ENCODE peak calls at places on chromosomes 1 and 21, in eight cellular contexts. T is CD4-positive, alpha-beta memory T cell; J is PC-9; P is colonic mucosa; D is suprapubic skin; Q is cardiac muscle cell; H is heart right ventricle; S is fibroblast of lung. R is an unnamed sample. For H3K4me1, the result is how much of the 10 kb centered on the place peaks cover.

GRCh38 chr1:61163794-61164193 is 81.4 kb downstream of the NFIA start:
- DNase-seq in T (no peak), J (no peak), P (no peak), D (no peak), Q (no peak), H (no peak), S (no peak), R (no peak)

GRCh38 chr1:92881391-92881790 is 49.6 kb downstream of the RPL5 start:
- DNase-seq in T (no peak), J (no peak), P (no peak), D (no peak), Q (peak), H (no peak), S (peak), R (no peak)

GRCh38 chr1:225418598-225418997 is 9.2 kb downstream of the LBR start:
- DNase-seq in T (no peak), J (no peak), P (peak), D (no peak), Q (no peak), H (no peak), S (no peak), R (no peak)

GRCh38 chr21:45546636-45547203 is 4.5 kb upstream of the SLC19A1 start:
- DNase-seq in T (no peak), J (no peak), P (peak), D (peak), Q (no peak), H (no peak), S (no peak), R (no peak)

GRCh38 chr1:3539707-3540425 is 71.4 kb downstream of the MEGF6 start:
- DNase-seq in T (no peak), J (peak), P (no peak), D (no peak), Q (peak), H (no peak), S (no peak), R (no peak)

GRCh38 chr1:45802343-45803298 is 791 bp upstream of the MAST2 start:
- DNase-seq in T (no peak), J (peak), P (peak), D (peak), Q (peak), H (peak), S (peak), R (peak)

GRCh38 chr21:46327711-46328110 is 3.8 kb downstream of the PCNT start:
- DNase-seq in T (no peak), J (no peak), P (no peak), D (no peak), Q (no peak), H (no peak), S (no peak), R (no peak)

GRCh38 chr1:59150537-59151386 is 146.1 kb upstream of the FGGY start:
- DNase-seq in T (no peak), J (peak), P (peak), D (peak), Q (peak), H (peak), S (peak), R (peak)

GRCh38 chr1:110511436-110511835 is 7.5 kb downstream of the KCNA10 start:
- DNase-seq in T (no peak), J (no peak), P (no peak), D (no peak), Q (no peak), H (no peak), S (no peak), R (no peak)

GRCh38 chr1:8197493-8198282 is 120.2 kb upstream of the SLC45A1 start:
- DNase-seq in T (no peak), J (peak), P (peak), D (no peak), Q (peak), H (peak), S (peak), R (peak)

GRCh38 chr1:181623850-181624249 is 140.5 kb downstream of the CACNA1E start:
- DNase-seq in T (no peak), J (no peak), P (no peak), D (no peak), Q (no peak), H (no peak), S (no peak), R (no peak)

GRCh38 chr1:6419397-6419802 is 319 bp downstream of the HES2 start:
- DNase-seq in T (no peak), J (no peak), P (no peak), D (no peak), Q (no peak), H (no peak), S (no peak), R (no peak)

GRCh38 chr1:236064674-236065508 is at the start of gene NID1:
- DNase-seq in T (peak), J (no peak), P (peak), D (peak), Q (peak), H (peak), S (peak), R (peak)

GRCh38 chr1:60132985-60133673 is 59.6 kb upstream of the C1orf87 start:
- DNase-seq in T (no peak), J (no peak), P (peak), D (no peak), Q (peak), H (no peak), S (peak), R (peak)

GRCh38 chr1:228101994-228102790 is 933 bp downstream of the C1orf35 start:
- DNase-seq in T (peak), J (peak), P (peak), D (no peak), Q (peak), H (no peak), S (no peak), R (no peak)

GRCh38 chr1:180863158-180863775 is 49.4 kb upstream of the KIAA1614 start:
- DNase-seq in T (peak), J (peak), P (peak), D (no peak), Q (peak), H (peak), S (peak), R (no peak)

GRCh38 chr21:43193651-43194302 is 25.0 kb downstream of the CRYAA start:
- DNase-seq in T (no peak), J (peak), P (peak), D (peak), Q (peak), H (peak), S (peak), R (peak)

GRCh38 chr1:218845589-218845988 is 328.1 kb upstream of the LYPLAL1 start:
- DNase-seq in T (no peak), J (no peak), P (no peak), D (no peak), Q (no peak), H (no peak), S (no peak), R (no peak)

GRCh38 chr1:19654886-19655717 is 9.6 kb upstream of the HTR6 start:
- DNase-seq in T (no peak), J (no peak), P (no peak), D (no peak), Q (no peak), H (no peak), S (no peak), R (no peak)

GRCh38 chr1:26367441-26367840 is 5.1 kb downstream of the ZNF683 start:
- DNase-seq in T (no peak), J (no peak), P (no peak), D (no peak), Q (no peak), H (no peak), S (no peak), R (no peak)
- H3K4me1 ChIP-seq in T (half or more), J (under half), P (under half), D (under half), Q (under half), H (under half), S (under half), R (under half)

DNA sequence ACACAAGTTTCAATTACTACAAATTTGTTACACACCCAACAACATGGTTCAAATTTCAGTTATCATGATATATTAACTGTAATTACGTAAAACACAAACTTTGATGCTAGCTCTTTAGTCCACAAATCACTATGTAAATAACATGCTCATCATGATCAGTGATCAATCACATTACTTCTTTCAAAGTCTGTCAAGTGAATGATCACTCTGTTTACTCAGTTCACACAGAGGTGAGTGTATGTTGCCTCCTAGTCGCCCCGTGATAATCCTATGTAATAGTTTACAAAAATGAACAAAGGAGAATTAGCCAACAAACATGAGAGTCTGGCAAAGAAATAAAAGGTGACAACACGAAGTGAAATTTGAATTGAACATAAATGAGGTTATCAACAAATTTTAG is 14.3 kb downstream of the EDEM3 start:
- DNase-seq in T (no peak), J (no peak), P (no peak), D (no peak), Q (no peak), H (no peak), S (no peak), R (no peak)
- H3K4me3 ChIP-seq in T (no peak), J (no peak), P (no peak), D (no peak), Q (no peak), H (no peak), S (no peak), R (no peak)

GRCh38 chr1:107820797-107821196 is 144.2 kb downstream of the VAV3 start:
- DNase-seq in T (no peak), J (no peak), P (no peak), D (no peak), Q (no peak), H (no peak), S (no peak), R (no peak)

GRCh38 chr1:107821340-107821739 is 143.6 kb downstream of the VAV3 start:
- DNase-seq in T (no peak), J (no peak), P (no peak), D (no peak), Q (no peak), H (no peak), S (no peak), R (no peak)

DNA sequence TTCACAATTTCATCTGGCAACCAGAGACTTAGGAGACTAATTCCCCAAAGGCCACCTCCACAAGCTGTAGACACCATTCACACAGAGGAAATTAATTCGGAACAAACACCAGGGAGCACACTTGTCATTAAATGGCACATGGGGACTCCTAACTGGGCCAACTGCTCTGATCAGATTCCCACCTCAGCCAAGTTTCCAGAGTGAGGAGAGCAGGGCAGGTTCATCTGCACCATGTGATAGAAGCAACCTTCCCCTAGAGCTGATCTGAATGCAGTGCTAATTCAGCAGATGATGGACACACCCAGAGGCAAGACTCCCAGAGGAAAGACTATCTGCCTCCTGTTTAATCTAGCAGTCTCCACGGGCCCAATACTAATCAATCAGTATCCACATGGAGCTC is 147.1 kb downstream of the VAV3 start:
- DNase-seq in T (no peak), J (no peak), P (no peak), D (no peak), Q (no peak), H (peak), S (no peak), R (no peak)
- H3K4me1 ChIP-seq in T (under half), J (under half), P (under half), D (under half), Q (under half), H (under half), S (under half), R (under half)

GRCh38 chr1:172269644-172270043 is 150.8 kb upstream of the C1orf105 start:
- DNase-seq in T (no peak), J (no peak), P (no peak), D (no peak), Q (peak), H (no peak), S (peak), R (no peak)

GRCh38 chr1:172269084-172269483 is 151.4 kb upstream of the C1orf105 start:
- DNase-seq in T (no peak), J (no peak), P (no peak), D (no peak), Q (no peak), H (no peak), S (no peak), R (no peak)

GRCh38 chr1:172268237-172268636 is 152.2 kb upstream of the C1orf105 start:
- DNase-seq in T (no peak), J (no peak), P (no peak), D (no peak), Q (no peak), H (no peak), S (no peak), R (no peak)

GRCh38 chr1:172272087-172272486 is 148.4 kb upstream of the C1orf105 start:
- DNase-seq in T (no peak), J (no peak), P (no peak), D (no peak), Q (no peak), H (no peak), S (no peak), R (no peak)

GRCh38 chr1:172270605-172271004 is 149.9 kb upstream of the C1orf105 start:
- DNase-seq in T (no peak), J (no peak), P (no peak), D (no peak), Q (no peak), H (no peak), S (peak), R (peak)
- H3K4me3 ChIP-seq in T (no peak), J (no peak), P (no peak), D (no peak), Q (no peak), H (no peak), S (no peak), R (no peak)

DNA sequence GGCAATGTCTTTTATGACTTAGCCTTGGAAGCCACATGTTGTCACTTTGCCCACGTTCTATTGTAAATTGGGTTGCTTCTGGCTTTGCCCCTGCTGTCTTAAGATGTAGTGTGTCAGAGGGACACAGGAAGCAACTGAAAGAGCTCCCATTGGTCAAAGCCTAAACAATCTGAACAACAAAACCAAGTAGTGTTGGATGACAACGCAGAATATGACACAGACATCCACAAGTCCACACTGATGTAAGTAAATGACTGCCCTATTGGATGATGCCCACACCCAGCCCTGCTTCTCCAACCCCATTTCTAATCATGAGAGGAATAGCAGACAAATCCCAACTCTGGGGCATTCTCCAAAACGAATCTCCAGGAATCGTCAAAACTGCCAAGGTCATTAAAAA is 50.7 kb downstream of the ELF3 start:
- DNase-seq in T (no peak), J (no peak), P (no peak), D (no peak), Q (no peak), H (no peak), S (no peak), R (peak)
- H3K4me1 ChIP-seq in T (under half), J (half or more), P (under half), D (under half), Q (under half), H (under half), S (under half), R (half or more)

DNA sequence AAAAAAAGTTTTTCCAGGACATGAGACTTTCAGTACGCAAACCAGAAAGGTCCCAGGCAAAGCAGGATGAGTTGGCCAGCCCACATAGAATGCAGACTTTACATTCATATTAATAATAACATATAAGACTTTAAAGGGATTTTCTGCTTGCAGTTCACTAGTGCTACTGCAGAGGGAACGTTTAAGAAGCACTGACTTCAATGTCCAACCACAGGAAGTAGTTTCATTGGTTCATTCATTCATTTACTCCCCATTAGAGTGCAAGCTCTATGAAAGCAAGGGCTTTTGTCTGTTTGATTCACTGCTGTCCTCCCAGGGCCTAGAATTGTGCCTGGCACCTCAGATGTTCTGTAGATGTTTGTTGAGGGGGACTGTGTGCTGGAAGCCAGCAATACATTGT is 11.8 kb upstream of the SERINC2 start:
- DNase-seq in T (no peak), J (no peak), P (no peak), D (no peak), Q (peak), H (no peak), S (no peak), R (no peak)
- H3K4me3 ChIP-seq in T (no peak), J (no peak), P (no peak), D (no peak), Q (no peak), H (no peak), S (no peak), R (no peak)

GRCh38 chr1:113938192-113938591 is 9.1 kb downstream of the HIPK1 start:
- DNase-seq in T (no peak), J (no peak), P (no peak), D (no peak), Q (no peak), H (no peak), S (no peak), R (no peak)
- H3K4me1 ChIP-seq in T (half or more), J (under half), P (under half), D (under half), Q (under half), H (under half), S (under half), R (under half)

R was measured in SJSA1.